ENCODE peak calls at places on chromosomes 12 and 14, in ten cellular contexts. One of them, this sample, is unnamed.
A peak's percentile ranks its signal among the peaks of the same experiment; 100 is the strongest.

GRCh38 chr14:106069786-106070185 is 543.4 kb downstream of the TMEM121 start:
- DNase-seq in lower lobe of right lung: no peak
- DNase-seq in NCI-H510A: no peak
- DNase-seq in T-helper 2 cell: no peak
- DNase-seq in stimulated activated CD4-positive, alpha-beta T cell treated with anti-CD3 and anti-CD28 coated beads, Interleukin-15, amount 100 ng/mL, for 1 hour: no peak
- DNase-seq in left ventricle myocardium inferior: no peak
- DNase-seq in mammary epithelial cell: no peak
- DNase-seq in neuronal stem cell: no peak
- DNase-seq in breast epithelium: no peak
- DNase-seq in CD8-positive, alpha-beta T cell: no peak
- DNase-seq in this sample: no peak

GRCh38 chr12:102504280-102504679 is 23.9 kb upstream of the IGF1 start:
- DNase-seq in lower lobe of right lung: no peak
- DNase-seq in NCI-H510A: no peak
- DNase-seq in T-helper 2 cell: no peak
- DNase-seq in stimulated activated CD4-positive, alpha-beta T cell treated with anti-CD3 and anti-CD28 coated beads, Interleukin-15, amount 100 ng/mL, for 1 hour: no peak
- DNase-seq in left ventricle myocardium inferior: no peak
- DNase-seq in mammary epithelial cell: no peak
- DNase-seq in neuronal stem cell: no peak
- DNase-seq in breast epithelium: no peak
- DNase-seq in CD8-positive, alpha-beta T cell: no peak
- DNase-seq in this sample: no peak

GRCh38 chr14:72646861-72647528 is 246.9 kb downstream of the DPF3 start:
- DNase-seq in lower lobe of right lung: no peak
- DNase-seq in NCI-H510A: no peak
- DNase-seq in T-helper 2 cell: no peak
- DNase-seq in stimulated activated CD4-positive, alpha-beta T cell treated with anti-CD3 and anti-CD28 coated beads, Interleukin-15, amount 100 ng/mL, for 1 hour: no peak
- DNase-seq in left ventricle myocardium inferior: no peak
- DNase-seq in mammary epithelial cell: no peak
- DNase-seq in neuronal stem cell: no peak
- DNase-seq in breast epithelium: no peak
- DNase-seq in CD8-positive, alpha-beta T cell: no peak
- DNase-seq in this sample: no peak

GRCh38 chr12:113220593-113221180 is 577 bp upstream of the TPCN1 start:
- DNase-seq in lower lobe of right lung: no peak
- DNase-seq in NCI-H510A: peak; percentile 46
- DNase-seq in T-helper 2 cell: no peak
- DNase-seq in stimulated activated CD4-positive, alpha-beta T cell treated with anti-CD3 and anti-CD28 coated beads, Interleukin-15, amount 100 ng/mL, for 1 hour: no peak
- DNase-seq in left ventricle myocardium inferior: no peak
- DNase-seq in mammary epithelial cell: no peak
- DNase-seq in neuronal stem cell: no peak
- DNase-seq in breast epithelium: no peak
- DNase-seq in CD8-positive, alpha-beta T cell: no peak
- DNase-seq in this sample: no peak

GRCh38 chr12:19978193-19978592 is 390.1 kb upstream of the PDE3A start:
- DNase-seq in lower lobe of right lung: no peak
- DNase-seq in NCI-H510A: no peak
- DNase-seq in T-helper 2 cell: no peak
- DNase-seq in stimulated activated CD4-positive, alpha-beta T cell treated with anti-CD3 and anti-CD28 coated beads, Interleukin-15, amount 100 ng/mL, for 1 hour: no peak
- DNase-seq in left ventricle myocardium inferior: no peak
- DNase-seq in mammary epithelial cell: peak; percentile 1
- DNase-seq in neuronal stem cell: no peak
- DNase-seq in breast epithelium: no peak
- DNase-seq in CD8-positive, alpha-beta T cell: no peak
- DNase-seq in this sample: no peak

GRCh38 chr14:79598339-79598738 is 613.0 kb downstream of the DIO2 start:
- DNase-seq in lower lobe of right lung: no peak
- DNase-seq in NCI-H510A: no peak
- DNase-seq in T-helper 2 cell: no peak
- DNase-seq in stimulated activated CD4-positive, alpha-beta T cell treated with anti-CD3 and anti-CD28 coated beads, Interleukin-15, amount 100 ng/mL, for 1 hour: no peak
- DNase-seq in left ventricle myocardium inferior: no peak
- DNase-seq in mammary epithelial cell: no peak
- DNase-seq in neuronal stem cell: no peak
- DNase-seq in breast epithelium: no peak
- DNase-seq in CD8-positive, alpha-beta T cell: no peak
- DNase-seq in this sample: no peak

GRCh38 chr14:99327050-99327449 is 55.1 kb upstream of the BCL11B start:
- DNase-seq in lower lobe of right lung: no peak
- DNase-seq in NCI-H510A: no peak
- DNase-seq in T-helper 2 cell: no peak
- DNase-seq in stimulated activated CD4-positive, alpha-beta T cell treated with anti-CD3 and anti-CD28 coated beads, Interleukin-15, amount 100 ng/mL, for 1 hour: no peak
- DNase-seq in left ventricle myocardium inferior: no peak
- DNase-seq in mammary epithelial cell: no peak
- DNase-seq in neuronal stem cell: no peak
- DNase-seq in breast epithelium: no peak
- DNase-seq in CD8-positive, alpha-beta T cell: no peak
- DNase-seq in this sample: no peak

GRCh38 chr12:60421741-60422140 is 825.9 kb downstream of the SLC16A7 start:
- DNase-seq in lower lobe of right lung: no peak
- DNase-seq in NCI-H510A: no peak
- DNase-seq in T-helper 2 cell: no peak
- DNase-seq in stimulated activated CD4-positive, alpha-beta T cell treated with anti-CD3 and anti-CD28 coated beads, Interleukin-15, amount 100 ng/mL, for 1 hour: no peak
- DNase-seq in left ventricle myocardium inferior: no peak
- DNase-seq in mammary epithelial cell: no peak
- DNase-seq in neuronal stem cell: no peak
- DNase-seq in breast epithelium: no peak
- DNase-seq in CD8-positive, alpha-beta T cell: no peak
- DNase-seq in this sample: no peak

GRCh38 chr12:12540261-12541013 is 22.2 kb downstream of the DUSP16 start:
- DNase-seq in lower lobe of right lung: no peak
- DNase-seq in NCI-H510A: no peak
- DNase-seq in T-helper 2 cell: no peak
- DNase-seq in stimulated activated CD4-positive, alpha-beta T cell treated with anti-CD3 and anti-CD28 coated beads, Interleukin-15, amount 100 ng/mL, for 1 hour: no peak
- DNase-seq in left ventricle myocardium inferior: no peak
- DNase-seq in mammary epithelial cell: no peak
- DNase-seq in neuronal stem cell: no peak
- DNase-seq in breast epithelium: no peak
- DNase-seq in CD8-positive, alpha-beta T cell: no peak
- DNase-seq in this sample: no peak

GRCh38 chr12:26402648-26403047 is 207.3 kb downstream of the SSPN start:
- DNase-seq in lower lobe of right lung: no peak
- DNase-seq in NCI-H510A: peak; percentile 44
- DNase-seq in T-helper 2 cell: no peak
- DNase-seq in stimulated activated CD4-positive, alpha-beta T cell treated with anti-CD3 and anti-CD28 coated beads, Interleukin-15, amount 100 ng/mL, for 1 hour: no peak
- DNase-seq in left ventricle myocardium inferior: no peak
- DNase-seq in mammary epithelial cell: peak; percentile 94
- DNase-seq in neuronal stem cell: no peak
- DNase-seq in breast epithelium: no peak
- DNase-seq in CD8-positive, alpha-beta T cell: no peak
- DNase-seq in this sample: no peak